ENCODE peak calls at places on chromosomes 3 and 15, in four cellular contexts. Y is Kasumi-1; G is T-helper 1 cell; T is stimulated activated CD8-positive, alpha-beta memory T cell treated with anti-CD3 and anti-CD28 coated beads, Interleukin-15, amount 100 ng/mL, for 24 hours. L is an unnamed sample.

GRCh38 chr3:39361252-39361927 is 21.8 kb upstream of the SLC25A38 start:
- DNase-seq in T (no peak), G (peak), Y (peak), L (peak)

GRCh38 chr15:48005921-48006541 is 114.8 kb upstream of the SLC24A5 start:
- DNase-seq in T (no peak), G (no peak), Y (no peak), L (no peak)

GRCh38 chr3:42519568-42519962 is 17.1 kb downstream of the VIPR1 start:
- DNase-seq in T (no peak), Y (no peak), G (no peak), L (no peak)

GRCh38 chr3:31184257-31185003 is 290.0 kb upstream of the GADL1 start:
- DNase-seq in G (no peak), Y (no peak), T (no peak), L (no peak)

GRCh38 chr15:66789029-66790025 is 87.3 kb downstream of the SMAD6 start:
- DNase-seq in T (no peak), Y (peak), G (no peak), L (no peak)

GRCh38 chr15:88739541-88739940 is 63.7 kb upstream of the ACAN start:
- DNase-seq in T (no peak), G (no peak), Y (no peak), L (no peak)

GRCh38 chr3:63869929-63870328 is 6.3 kb downstream of the ATXN7 start:
- DNase-seq in Y (no peak), T (no peak), G (no peak), L (no peak)

GRCh38 chr3:105260385-105260784 is 106.3 kb upstream of the ALCAM start:
- DNase-seq in T (no peak), Y (no peak), G (no peak), L (no peak)

GRCh38 chr3:174035317-174035886 is 637.9 kb downstream of the NLGN1 start:
- DNase-seq in T (no peak), G (no peak), Y (no peak), L (no peak)

GRCh38 chr3:61663728-61664492 is 102.5 kb downstream of the PTPRG start:
- DNase-seq in Y (no peak), T (no peak), G (no peak), L (no peak)

GRCh38 chr3:98782826-98783500 is 19.8 kb downstream of the ST3GAL6 start:
- DNase-seq in G (no peak), Y (no peak), T (no peak), L (no peak)

GRCh38 chr3:126508539-126508938 is 9.0 kb downstream of the UROC1 start:
- DNase-seq in T (no peak), Y (no peak), G (no peak), L (no peak)

GRCh38 chr15:62209821-62210220 is 44.7 kb upstream of the C2CD4B start:
- DNase-seq in G (no peak), T (no peak), Y (no peak), L (no peak)

GRCh38 chr15:31153531-31153930 is 52.0 kb upstream of the TRPM1 start:
- DNase-seq in T (no peak), Y (no peak), G (no peak), L (no peak)

GRCh38 chr3:101381809-101382208 is 61.4 kb upstream of the IMPG2 start:
- DNase-seq in Y (peak), G (no peak), T (no peak), L (no peak)

GRCh38 chr15:69753867-69754266 is 301.2 kb downstream of the RPLP1 start:
- DNase-seq in Y (no peak), T (no peak), G (no peak), L (no peak)

GRCh38 chr15:35134269-35134668 is 49.2 kb upstream of the NANOGP8 start:
- DNase-seq in T (no peak), Y (no peak), G (no peak), L (no peak)

GRCh38 chr15:77577350-77577749 is 55.4 kb downstream of the LINGO1 start:
- DNase-seq in T (no peak), G (no peak), Y (no peak), L (no peak)

GRCh38 chr15:34154725-34155204 is 52.9 kb downstream of the PGBD4 start:
- DNase-seq in Y (peak), G (no peak), T (no peak), L (no peak)

GRCh38 chr15:77497942-77498361 is 77.3 kb downstream of the HMG20A start:
- DNase-seq in T (no peak), Y (no peak), G (no peak), L (no peak)